ENCODE peak calls at places on chromosomes 12 and 14, in eight cellular contexts. P, C, T, B, I, F, L and Z are unnamed samples.

GRCh38 chr14:78637903-78638302 is 467.7 kb downstream of the NRXN3 start:
- DNase-seq in L (no peak), C (no peak), T (no peak), I (no peak), B (no peak), P (no peak), F (no peak), Z (no peak)

GRCh38 chr12:124273630-124274029 is 21.3 kb upstream of the RFLNA start:
- DNase-seq in F (peak; percentile 34), B (no peak), I (peak; percentile 22), T (peak; percentile 89), L (peak; percentile 53), P (no peak), C (no peak), Z (no peak)

GRCh38 chr12:42483534-42483857 is 106.0 kb downstream of the PRICKLE1 start:
- DNase-seq in I (no peak), C (peak; percentile 34), T (no peak), P (no peak), F (no peak), L (peak; percentile 38), B (no peak), Z (no peak)

GRCh38 chr12:34333337-34333736 is 311.0 kb downstream of the ALG10 start:
- DNase-seq in L (peak; percentile 53), B (no peak), I (no peak), T (no peak), P (no peak), F (no peak), C (no peak), Z (no peak)

GRCh38 chr12:63308701-63309100 is 157.7 kb upstream of the AVPR1A start:
- DNase-seq in B (no peak), P (no peak), T (no peak), F (no peak), I (no peak), C (peak; percentile 17), L (no peak), Z (no peak)

GRCh38 chr14:23564876-23565275 is 2.7 kb downstream of the AP1G2 start:
- DNase-seq in B (no peak), F (no peak), L (no peak), C (no peak), I (no peak), T (no peak), P (no peak), Z (no peak)

GRCh38 chr12:131695968-131696367 is 14.9 kb upstream of the SFSWAP start:
- DNase-seq in C (no peak), B (no peak), T (no peak), I (no peak), F (no peak), P (no peak), L (no peak), Z (no peak)

GRCh38 chr12:57057037-57057436 is 7.1 kb upstream of the MYO1A start:
- DNase-seq in C (no peak), L (no peak), F (no peak), T (no peak), B (no peak), I (no peak), P (no peak), Z (no peak)

GRCh38 chr14:96752156-96752555 is 45.0 kb upstream of the VRK1 start:
- DNase-seq in B (no peak), L (no peak), T (no peak), C (no peak), F (no peak), P (no peak), I (no peak), Z (no peak)

GRCh38 chr12:958449-959123 is 9.1 kb upstream of the RAD52 start:
- DNase-seq in F (no peak), L (peak; percentile 4), I (peak; percentile 49), P (no peak), T (no peak), B (no peak), C (peak; percentile 50), Z (no peak)

GRCh38 chr12:68665016-68665569 is 21.7 kb upstream of the NUP107 start:
- DNase-seq in C (no peak), L (no peak), I (no peak), T (no peak), F (no peak), P (no peak), B (no peak), Z (no peak)

GRCh38 chr14:105852378-105853088 is 326.1 kb downstream of the TMEM121 start:
- DNase-seq in C (peak; percentile 1), T (peak; percentile 10), P (no peak), B (no peak), L (no peak), I (peak; percentile 78), F (no peak), Z (no peak)

GRCh38 chr14:38941485-38941884 is 161.6 kb downstream of the SEC23A start:
- DNase-seq in F (no peak), I (no peak), C (no peak), L (no peak), B (no peak), T (no peak), P (no peak), Z (no peak)

GRCh38 chr14:69181491-69181890 is 9.8 kb upstream of the EXD2 start:
- DNase-seq in F (no peak), C (no peak), I (no peak), T (no peak), P (no peak), L (no peak), B (no peak), Z (no peak)

GRCh38 chr12:127065595-127065994 is 1201.4 kb upstream of the TMEM132C start:
- DNase-seq in T (no peak), C (no peak), B (no peak), F (no peak), L (no peak), P (no peak), I (no peak), Z (no peak)

GRCh38 chr14:91901449-91902250 is 34.3 kb upstream of the TC2N start:
- DNase-seq in I (no peak), P (no peak), T (no peak), L (no peak), F (no peak), C (no peak), B (no peak), Z (no peak)

GRCh38 chr12:59689776-59690175 is 93.9 kb downstream of the SLC16A7 start:
- DNase-seq in P (no peak), L (peak; percentile 5), C (no peak), F (no peak), B (no peak), I (no peak), T (no peak), Z (no peak)

GRCh38 chr14:80213602-80214001 is 2.3 kb upstream of the DIO2 start:
- DNase-seq in I (peak; percentile 49), L (peak; percentile 81), B (no peak), C (no peak), P (no peak), F (peak; percentile 27), T (peak; percentile 70), Z (no peak)

GRCh38 chr12:3607039-3607719 is 116.2 kb downstream of the PRMT8 start:
- DNase-seq in C (no peak), L (no peak), I (no peak), B (no peak), F (no peak), P (no peak), T (no peak), Z (no peak)

GRCh38 chr14:59847711-59848110 is 22.9 kb downstream of the RTN1 start:
- DNase-seq in I (no peak), B (no peak), P (no peak), L (no peak), F (no peak), C (no peak), T (no peak), Z (no peak)

GRCh38 chr12:112854344-112854743 is 52.4 kb upstream of the OAS1 start:
- DNase-seq in L (no peak), T (no peak), B (no peak), F (no peak), P (no peak), I (no peak), C (no peak), Z (no peak)

GRCh38 chr14:70338550-70338949 is 20.9 kb downstream of the COX16 start:
- DNase-seq in T (no peak), L (no peak), C (no peak), F (no peak), I (no peak), B (no peak), P (no peak), Z (no peak)
- H3K9me3 ChIP-seq in T (no peaks in the 10 kb centered on the region), L (peaks cover 14% of the 10 kb centered on the region), C (peaks cover 8% of the 10 kb centered on the region), F (peaks cover 39% of the 10 kb centered on the region), I (peaks cover 11% of the 10 kb centered on the region), B (peaks cover 4% of the 10 kb centered on the region), P (peaks cover 3% of the 10 kb centered on the region), Z (peaks cover 16% of the 10 kb centered on the region)

DNA sequence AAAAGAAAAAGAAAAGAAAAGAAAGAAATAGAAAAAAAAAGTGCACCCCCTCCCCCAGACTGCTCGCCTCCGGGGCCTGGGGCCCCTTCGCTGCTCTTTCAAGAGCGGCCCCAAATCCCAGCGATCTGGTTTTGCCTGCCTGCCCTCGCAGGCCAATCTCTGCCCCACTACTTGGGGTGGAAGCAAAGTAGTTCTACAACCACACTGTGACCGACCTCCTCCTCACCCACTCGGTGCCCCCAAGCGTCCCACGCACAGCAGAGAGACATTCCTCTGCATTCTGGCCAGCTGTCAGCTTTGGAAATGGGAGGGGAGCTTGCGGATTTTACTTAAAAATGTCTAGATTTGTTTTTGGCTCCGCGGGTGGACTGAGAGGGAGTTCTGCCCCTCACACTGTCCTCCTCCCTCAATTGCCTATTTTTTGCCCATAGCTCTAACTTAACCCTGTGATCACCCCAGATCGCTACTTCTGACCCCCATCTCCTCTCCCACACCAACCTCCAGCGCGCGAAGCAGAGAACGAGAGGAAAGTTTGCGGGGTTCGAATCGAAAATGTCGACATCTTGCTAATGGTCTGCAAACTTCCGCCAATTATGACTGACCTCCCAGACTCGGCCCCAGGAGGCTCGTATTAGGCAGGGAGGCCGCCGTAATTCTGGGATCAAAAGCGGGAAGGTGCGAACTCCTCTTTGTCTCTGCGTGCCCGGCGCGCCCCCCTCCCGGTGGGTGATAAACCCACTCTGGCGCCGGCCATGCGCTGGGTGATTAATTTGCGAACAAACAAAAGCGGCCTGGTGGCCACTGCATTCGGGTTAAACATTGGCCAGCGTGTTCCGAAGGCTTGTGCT is 2.7 kb upstream of the TBX3 start:
- DNase-seq in L (no peak), P (no peak), T (peak; percentile 52), B (no peak), C (no peak), I (no peak), F (no peak), Z (no peak)
- H3K27ac ChIP-seq in L (no peak overlapping the region), P (peak overlapping the region; percentile 1), T (no peak overlapping the region), B (no peak overlapping the region), C (no peak overlapping the region), I (no peak overlapping the region), F (no peak overlapping the region), Z (no peak overlapping the region)

DNA sequence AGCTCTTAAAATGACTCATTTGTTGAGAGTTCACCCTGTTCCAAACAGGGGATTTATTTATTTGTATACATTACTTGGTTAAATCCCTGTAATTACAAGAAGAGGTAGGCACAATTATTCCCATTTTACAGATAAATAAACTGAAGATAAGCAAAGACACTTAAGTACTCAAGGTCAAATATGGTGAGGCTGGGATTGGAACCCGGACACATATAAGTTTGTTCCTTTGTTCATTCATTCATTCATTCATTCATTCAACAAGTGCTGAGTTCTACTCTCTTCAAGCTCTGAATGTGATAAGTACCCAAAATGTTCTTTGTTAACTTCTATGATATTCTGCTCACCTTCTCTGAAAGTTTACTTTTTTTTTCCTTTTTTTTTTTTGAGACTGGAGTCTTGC is 2.4 kb upstream of the TRIM9 start:
- DNase-seq in C (no peak), B (no peak), P (no peak), I (no peak), T (no peak), L (peak; percentile 39), F (no peak), Z (no peak)
- H3K4me1 ChIP-seq in C (peaks cover 20% of the 10 kb centered on the region), B (peaks cover 39% of the 10 kb centered on the region), P (peaks cover 22% of the 10 kb centered on the region), I (peaks cover 13% of the 10 kb centered on the region), T (no peaks in the 10 kb centered on the region), L (peaks cover 12% of the 10 kb centered on the region), F (peaks cover 23% of the 10 kb centered on the region), Z (peaks cover 29% of the 10 kb centered on the region)

GRCh38 chr14:20008156-20008555 is 6.2 kb downstream of the OR4Q2 start:
- DNase-seq in T (no peak), F (no peak), P (no peak), I (no peak), C (no peak), B (no peak), L (no peak), Z (no peak)
- H3K9me3 ChIP-seq in T (peaks cover 49% of the 10 kb centered on the region), F (no peaks in the 10 kb centered on the region), P (no peaks in the 10 kb centered on the region), I (no peaks in the 10 kb centered on the region), C (no peaks in the 10 kb centered on the region), B (no peaks in the 10 kb centered on the region), L (no peaks in the 10 kb centered on the region), Z (peaks cover 12% of the 10 kb centered on the region)